ENCODE peak calls at places on chromosomes 4 and X, in five cellular contexts. L, I, S, N and D are unnamed samples.

GRCh38 chrX:3263681-3264126 is 82.7 kb downstream of the MXRA5 start:
- DNase-seq in L (no peak), I (peak), S (no peak), N (no peak), D (no peak)

GRCh38 chr4:111937368-111937767 is 207.9 kb upstream of the FAM241A start:
- DNase-seq in L (peak), I (no peak), S (no peak), N (peak), D (no peak)

GRCh38 chr4:53012738-53013137 is 150.6 kb downstream of the RASL11B start:
- DNase-seq in L (no peak), I (no peak), S (no peak), N (peak), D (no peak)

GRCh38 chrX:150438165-150438564 is 75.0 kb downstream of the MAMLD1 start:
- DNase-seq in L (no peak), I (no peak), S (peak), N (peak), D (no peak)

GRCh38 chrX:21806691-21807090 is 32.7 kb upstream of the MBTPS2 start:
- DNase-seq in L (no peak), I (peak), S (no peak), N (no peak), D (no peak)

GRCh38 chrX:45557390-45557789 is 356.7 kb upstream of the DIPK2B start:
- DNase-seq in L (no peak), I (no peak), S (no peak), N (peak), D (no peak)

GRCh38 chr4:184506527-184507121 is 32.3 kb upstream of the IRF2 start:
- DNase-seq in L (peak), I (no peak), S (no peak), N (no peak), D (no peak)

GRCh38 chr4:161419822-161420221 is 744.0 kb downstream of the FSTL5 start:
- DNase-seq in L (no peak), I (no peak), S (no peak), N (no peak), D (no peak)

GRCh38 chr4:175090116-175090515 is 172.0 kb downstream of the ADAM29 start:
- DNase-seq in L (no peak), I (no peak), S (no peak), N (no peak), D (no peak)

GRCh38 chr4:31059753-31060522 is 339.8 kb downstream of the PCDH7 start:
- DNase-seq in L (no peak), I (peak), S (no peak), N (peak), D (no peak)

GRCh38 chrX:85223359-85223758 is 20.2 kb downstream of the SATL1 start:
- DNase-seq in L (no peak), I (no peak), S (no peak), N (no peak), D (no peak)

GRCh38 chrX:69361286-69361926 is 142.7 kb upstream of the NALF2 start:
- DNase-seq in L (no peak), I (peak), S (peak), N (peak), D (no peak)

GRCh38 chr4:177554966-177555574 is 112.8 kb upstream of the AGA start:
- DNase-seq in L (peak), I (no peak), S (no peak), N (peak), D (no peak)

GRCh38 chr4:183852910-183853555 is 52.1 kb upstream of the STOX2 start:
- DNase-seq in L (no peak), I (no peak), S (no peak), N (no peak), D (no peak)

GRCh38 chrX:84724576-84724975 is 222.3 kb upstream of the HDX start:
- DNase-seq in L (no peak), I (no peak), S (no peak), N (no peak), D (no peak)

DNA sequence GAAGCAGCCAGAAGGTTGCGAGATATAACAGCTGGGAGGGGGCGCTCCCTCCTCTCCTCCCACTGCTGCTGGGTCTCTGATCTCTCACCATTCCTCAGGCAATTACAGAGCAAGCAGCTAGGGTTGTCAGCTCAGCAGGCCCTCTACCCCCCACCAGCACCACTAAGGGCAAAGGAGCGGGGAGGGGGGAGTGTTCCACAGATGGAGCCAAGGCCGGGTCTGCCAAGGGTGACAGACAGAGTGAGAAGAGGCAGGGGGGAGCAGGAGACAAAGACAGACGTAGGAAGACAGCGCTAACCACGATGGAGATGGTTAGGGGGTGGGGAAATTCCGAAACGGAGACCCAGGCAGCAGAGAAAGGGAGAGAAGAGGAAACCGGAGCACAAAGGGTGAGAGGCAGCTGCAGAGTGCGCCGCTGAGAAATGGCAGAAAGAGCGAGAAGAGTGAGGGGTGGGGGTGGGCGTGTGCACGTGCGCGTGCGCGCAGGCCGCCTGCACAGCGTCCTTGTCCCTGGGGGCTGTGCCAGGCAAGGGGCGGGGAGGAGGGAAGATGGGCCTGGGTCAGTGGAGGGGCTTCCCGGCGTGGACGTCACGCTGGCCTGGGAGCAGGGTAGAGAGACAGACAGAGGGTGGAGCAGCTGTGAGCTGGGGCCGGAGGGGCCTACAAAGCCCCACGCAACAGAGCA is 6.9 kb downstream of the L1CAM start:
- DNase-seq in L (no peak), I (no peak), S (no peak), N (no peak), D (no peak)
- H3K4me3 ChIP-seq in L (no peak), I (no peak), S (no peak), N (no peak), D (no peak)

DNA sequence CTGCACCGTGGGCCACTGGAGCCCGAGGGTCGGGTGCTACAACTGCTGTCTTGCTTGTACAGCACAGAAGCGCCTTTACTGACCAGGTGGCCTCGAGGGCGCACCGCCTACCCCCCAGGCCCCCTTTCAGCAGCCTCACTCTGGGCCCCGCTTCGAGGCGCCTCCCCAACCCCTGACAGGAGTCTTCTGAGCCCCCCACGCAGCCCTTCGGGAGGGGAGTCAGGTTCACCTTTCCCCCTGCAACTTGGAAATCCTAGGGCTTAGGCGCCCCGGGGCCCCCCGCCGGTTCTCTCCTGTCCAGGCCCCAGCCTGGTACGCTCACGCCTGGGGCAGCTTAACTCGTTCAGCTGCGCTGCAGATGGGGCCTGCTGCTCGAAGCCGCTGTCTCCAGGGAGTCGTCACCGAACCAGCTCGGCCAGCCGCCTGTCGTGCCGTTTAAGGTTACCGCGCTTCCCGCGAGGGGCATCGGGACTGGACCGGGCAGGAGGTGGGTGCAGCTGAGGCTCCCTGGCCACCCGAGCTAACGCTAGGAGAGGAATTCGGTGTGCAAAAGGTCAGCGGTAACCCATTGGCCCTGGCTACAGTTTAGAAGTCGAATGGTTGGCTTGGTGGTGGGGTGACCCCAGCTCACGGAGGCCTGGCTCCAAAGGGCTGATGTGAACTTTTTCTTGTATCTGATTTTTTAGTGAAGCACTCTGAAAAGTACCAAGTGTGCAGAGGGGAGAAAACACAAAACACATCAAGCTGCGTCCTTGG is 58.9 kb upstream of the BCOR start:
- DNase-seq in L (no peak), I (no peak), S (no peak), N (no peak), D (no peak)
- H3K4me3 ChIP-seq in L (no peak), I (no peak), S (no peak), N (no peak), D (no peak)

GRCh38 chr4:681736-682451 is 7.1 kb downstream of the SLC49A3 start:
- DNase-seq in L (no peak), I (no peak), S (no peak), N (no peak), D (no peak)

GRCh38 chr4:680091-680490 is 5.7 kb downstream of the MYL5 start:
- DNase-seq in L (no peak), I (no peak), S (no peak), N (no peak), D (no peak)

GRCh38 chr4:679571-680083 is 5.3 kb downstream of the MYL5 start:
- DNase-seq in L (no peak), I (no peak), S (no peak), N (no peak), D (no peak)

GRCh38 chr4:680931-681645 is 6.7 kb downstream of the MYL5 start:
- DNase-seq in L (no peak), I (no peak), S (no peak), N (peak), D (no peak)

DNA sequence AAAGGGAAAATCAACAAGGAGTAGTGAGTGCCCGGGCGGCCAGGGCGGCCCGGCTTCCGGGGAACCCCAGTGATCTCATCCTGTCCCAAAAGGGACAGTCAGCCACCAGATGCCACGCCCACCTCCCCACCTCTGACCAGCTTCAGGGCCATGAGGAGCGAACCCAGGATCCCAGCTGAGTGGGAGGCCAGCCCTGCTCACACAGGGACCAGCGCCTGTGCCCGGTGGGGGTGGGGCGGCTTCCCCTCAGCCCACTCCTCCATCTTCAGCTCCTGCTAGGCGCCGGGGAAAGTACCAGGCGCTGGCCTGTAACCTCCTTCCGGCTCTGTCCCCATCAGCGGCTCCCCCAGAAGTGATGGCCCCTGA is 6.2 kb downstream of the MYL5 start:
- DNase-seq in L (no peak), I (no peak), S (no peak), N (no peak), D (no peak)
- H3K4me3 ChIP-seq in L (no peak), I (peak), S (peak), N (peak), D (peak)

DNA sequence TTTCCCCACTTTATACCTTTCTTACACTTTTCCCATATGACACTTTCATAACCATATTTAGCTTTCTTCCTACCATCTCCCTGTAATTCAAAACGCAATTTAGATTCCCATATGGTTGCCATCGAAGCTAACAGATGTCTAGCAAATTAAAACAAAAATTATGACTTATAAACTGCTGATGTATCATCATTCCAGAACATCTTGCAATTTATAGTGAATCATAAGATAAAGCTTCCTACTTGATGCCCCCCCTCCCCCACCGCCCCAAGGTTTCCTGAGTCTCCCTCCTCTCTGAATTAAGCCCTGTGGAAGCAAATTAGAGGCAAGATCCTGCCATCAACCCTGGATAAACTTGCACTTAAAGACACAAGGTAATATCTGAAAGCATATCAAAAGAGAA is 5.4 kb downstream of the TSPAN5 start:
- DNase-seq in L (no peak), I (peak), S (no peak), N (peak), D (no peak)
- H3K4me3 ChIP-seq in L (no peak), I (peak), S (no peak), N (no peak), D (no peak)

GRCh38 chrX:108396986-108397385 is 41.2 kb downstream of the COL4A6 start:
- DNase-seq in L (no peak), I (no peak), S (no peak), N (no peak), D (no peak)

GRCh38 chrX:108399427-108400165 is 38.6 kb downstream of the COL4A6 start:
- DNase-seq in L (no peak), I (peak), S (no peak), N (peak), D (no peak)

GRCh38 chrX:108396188-108396885 is 41.9 kb downstream of the COL4A6 start:
- DNase-seq in L (no peak), I (peak), S (no peak), N (no peak), D (no peak)

DNA sequence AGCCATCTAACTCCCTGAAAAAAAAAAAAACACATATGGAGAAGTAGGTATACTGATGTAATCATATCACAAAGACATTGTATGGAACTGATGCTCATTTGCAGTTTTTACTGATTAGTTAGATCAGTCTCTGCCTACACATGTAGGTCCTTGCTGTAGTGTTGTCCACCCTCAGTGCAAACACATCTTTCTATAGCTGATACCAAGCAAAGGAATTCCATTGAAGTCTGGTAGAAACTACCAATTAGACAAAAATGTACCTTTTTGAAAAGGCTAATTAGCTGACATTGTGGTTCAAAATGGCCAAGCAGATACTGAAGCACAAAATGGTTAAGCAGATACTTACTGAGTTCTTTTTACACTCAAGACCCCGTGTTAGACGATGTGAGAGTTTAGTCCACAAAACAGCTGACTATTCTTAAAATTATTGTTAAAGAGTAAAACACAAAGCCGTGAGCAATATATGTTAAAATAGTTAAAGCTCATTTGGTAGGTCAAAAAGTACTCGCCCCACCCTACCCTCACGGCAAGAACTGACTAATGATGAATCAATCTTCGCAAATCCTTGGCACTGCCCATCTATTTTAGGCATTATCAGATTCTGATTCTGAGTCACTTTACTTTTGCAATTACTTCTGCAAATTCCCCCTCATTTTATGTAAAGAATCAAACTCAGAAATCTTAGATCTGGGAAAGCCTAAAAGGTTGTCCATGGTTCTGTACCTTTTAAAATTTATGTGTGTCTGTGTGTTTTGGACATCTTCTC is 40.4 kb downstream of the COL4A6 start:
- DNase-seq in L (no peak), I (peak), S (no peak), N (peak), D (no peak)
- H3K4me3 ChIP-seq in L (no peak), I (peak), S (no peak), N (no peak), D (no peak)

DNA sequence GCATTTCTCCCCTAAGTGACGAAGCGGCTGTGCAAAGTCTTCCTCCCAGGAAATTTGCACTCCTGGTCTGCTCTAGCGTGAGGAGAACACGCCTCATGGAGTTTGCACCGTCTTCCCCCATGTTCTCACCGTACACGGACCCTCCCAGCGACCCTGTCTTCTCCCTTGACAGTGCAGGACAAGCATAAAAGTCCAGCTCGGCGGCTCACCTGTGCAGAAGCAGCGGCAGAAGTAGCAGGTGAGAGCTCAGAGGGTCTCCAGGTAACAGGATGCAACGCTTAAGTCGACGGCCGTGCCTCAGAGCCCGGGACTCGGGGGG is 314 bp downstream of the P2RY8 start:
- DNase-seq in L (no peak), I (no peak), S (no peak), N (no peak), D (no peak)
- H3K4me3 ChIP-seq in L (peak), I (no peak), S (no peak), N (no peak), D (no peak)

GRCh38 chr4:24089831-24090531 is 200.1 kb upstream of the PPARGC1A start:
- DNase-seq in L (no peak), I (peak), S (no peak), N (no peak), D (no peak)
- H3K4me3 ChIP-seq in L (no peak), I (no peak), S (peak), N (no peak), D (no peak)

GRCh38 chr4:150944660-150945059 is 70.4 kb downstream of the LRBA start:
- DNase-seq in L (no peak), I (no peak), S (no peak), N (no peak), D (no peak)
- H3K4me3 ChIP-seq in L (no peak), I (no peak), S (no peak), N (no peak), D (no peak)

GRCh38 chr4:40206421-40206820 is 9.6 kb downstream of the RHOH start:
- DNase-seq in L (no peak), I (no peak), S (no peak), N (no peak), D (no peak)
- H3K4me3 ChIP-seq in L (peak), I (no peak), S (no peak), N (no peak), D (no peak)